ENCODE peak calls at places on chromosomes 6 and 20, in eight cellular contexts. H, W, U, R, B, X, K and Q are unnamed samples.

GRCh38 chr6:139131736-139132285 is 3.1 kb upstream of the HECA start:
- DNase-seq in H (no peak), W (no peak), U (no peak), R (no peak), B (no peak), X (no peak), K (no peak), Q (no peak)

GRCh38 chr20:41145821-41146620 is 8.7 kb downstream of the PLCG1 start:
- DNase-seq in H (no peak), W (no peak), U (peak), R (peak), B (peak), X (peak), K (no peak), Q (no peak)

GRCh38 chr20:34493646-34494045 is 22.6 kb upstream of the DYNLRB1 start:
- DNase-seq in H (no peak), W (no peak), U (no peak), R (no peak), B (no peak), X (no peak), K (no peak), Q (no peak)

GRCh38 chr6:113482771-113483170 is 374.4 kb upstream of the MARCKS start:
- DNase-seq in H (no peak), W (no peak), U (no peak), R (no peak), B (no peak), X (no peak), K (no peak), Q (no peak)

GRCh38 chr6:164247106-164247505 is 832.6 kb downstream of the QKI start:
- DNase-seq in H (no peak), W (no peak), U (no peak), R (no peak), B (no peak), X (no peak), K (no peak), Q (no peak)

GRCh38 chr6:134943567-134944111 is 6.3 kb downstream of the ALDH8A1 start:
- DNase-seq in H (peak), W (no peak), U (no peak), R (no peak), B (no peak), X (no peak), K (no peak), Q (no peak)

GRCh38 chr6:78505178-78505577 is 362.2 kb upstream of the IRAK1BP1 start:
- DNase-seq in H (no peak), W (no peak), U (no peak), R (no peak), B (no peak), X (no peak), K (no peak), Q (no peak)

GRCh38 chr6:47844881-47845280 is 63.0 kb downstream of the OPN5 start:
- DNase-seq in H (no peak), W (no peak), U (no peak), R (no peak), B (no peak), X (no peak), K (no peak), Q (no peak)

GRCh38 chr6:41524634-41525011 is 21.6 kb upstream of the FOXP4 start:
- DNase-seq in H (no peak), W (no peak), U (peak), R (no peak), B (no peak), X (no peak), K (no peak), Q (no peak)

GRCh38 chr6:29631860-29632731 is 887 bp downstream of the GABBR1 start:
- DNase-seq in H (peak), W (no peak), U (peak), R (peak), B (peak), X (peak), K (no peak), Q (peak)

GRCh38 chr6:169145476-169145875 is 108.2 kb downstream of the THBS2 start:
- DNase-seq in H (no peak), W (peak), U (no peak), R (no peak), B (no peak), X (no peak), K (peak), Q (no peak)

GRCh38 chr6:37287519-37288157 is 29.7 kb upstream of the TMEM217 start:
- DNase-seq in H (no peak), W (no peak), U (no peak), R (no peak), B (no peak), X (no peak), K (no peak), Q (no peak)

GRCh38 chr6:159378361-159378760 is 209.2 kb downstream of the FNDC1 start:
- DNase-seq in H (no peak), W (no peak), U (no peak), R (no peak), B (no peak), X (no peak), K (no peak), Q (no peak)

GRCh38 chr20:42938486-42939205 is 251.1 kb downstream of the PTPRT start:
- DNase-seq in H (no peak), W (no peak), U (no peak), R (no peak), B (no peak), X (no peak), K (no peak), Q (no peak)

DNA sequence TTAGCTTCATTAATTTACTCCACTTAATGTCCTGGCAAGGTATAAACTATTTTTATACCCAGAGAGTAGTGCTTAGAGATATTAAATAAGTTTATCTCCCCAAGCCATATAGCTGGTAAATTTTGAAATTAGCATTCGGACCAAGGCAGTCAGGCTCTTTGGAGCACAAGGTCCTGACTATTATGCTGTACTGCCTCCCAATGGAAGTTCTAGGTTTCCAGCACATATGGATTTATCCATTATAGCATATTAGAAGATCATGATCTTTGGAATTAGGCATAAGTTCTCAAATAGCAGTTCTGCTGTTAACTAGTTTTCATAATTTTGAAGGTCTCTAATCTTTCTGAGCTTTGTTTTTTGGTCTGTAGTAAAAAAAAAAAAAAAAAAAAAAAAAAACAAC is 835.3 kb upstream of the EPHA7 start:
- DNase-seq in H (no peak), W (no peak), U (no peak), R (no peak), B (no peak), X (no peak), K (no peak), Q (no peak)
- TF ChIP-seq CTCF in H (no peak), W (no peak), U (no peak), R (no peak), B (no peak), X (no peak), K (no peak), Q (no peak)

DNA sequence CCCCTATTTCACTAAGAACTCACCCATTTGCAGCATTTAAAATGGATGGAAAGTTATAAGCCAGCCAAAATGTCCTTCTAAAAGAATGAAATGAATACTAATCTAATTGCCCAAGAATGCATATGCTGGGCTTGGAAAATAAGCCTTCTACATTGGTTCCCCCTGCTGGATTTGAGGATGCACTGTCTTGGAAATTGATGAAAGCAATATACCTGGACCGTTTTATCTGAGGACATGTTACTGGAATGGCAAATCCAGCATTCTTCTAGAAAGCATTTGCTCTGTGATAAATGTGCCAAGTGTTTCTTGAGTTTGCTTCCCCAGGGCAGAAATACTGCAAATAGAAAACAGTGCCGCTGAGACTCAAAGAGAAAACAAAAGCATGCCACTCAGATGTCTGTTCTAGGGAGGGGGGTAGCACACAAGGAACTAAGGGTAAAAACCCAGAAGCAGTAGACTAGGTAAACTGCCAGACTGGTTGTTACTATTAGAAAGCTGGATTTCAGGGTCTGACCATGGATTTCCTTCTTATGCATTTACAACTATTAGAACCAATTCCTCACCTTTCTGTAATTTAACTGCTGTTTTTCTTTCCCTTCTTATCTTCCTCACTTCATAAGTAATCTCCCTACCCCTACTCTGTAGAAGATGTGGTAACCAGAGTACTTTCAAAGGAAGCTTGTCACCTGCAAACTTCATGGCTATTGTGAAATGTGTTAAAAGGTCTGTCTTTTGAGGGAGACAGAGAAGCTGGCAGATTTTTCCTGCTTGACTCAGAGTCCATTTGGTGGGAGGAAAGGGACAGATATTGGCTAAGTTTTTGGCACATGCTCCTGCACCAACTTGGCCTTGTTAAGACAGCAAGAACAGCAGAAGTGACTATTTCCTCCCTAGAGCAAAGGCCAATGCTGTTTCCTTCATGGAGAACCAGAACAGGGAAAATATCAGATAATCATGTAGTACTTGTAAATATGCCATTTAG is 642.6 kb downstream of the KIF16B start:
- DNase-seq in H (no peak), W (peak), U (no peak), R (no peak), B (peak), X (no peak), K (no peak), Q (no peak)
- TF ChIP-seq CTCF in H (no peak), W (peak), U (peak), R (peak), B (peak), X (peak), K (peak), Q (no peak)

DNA sequence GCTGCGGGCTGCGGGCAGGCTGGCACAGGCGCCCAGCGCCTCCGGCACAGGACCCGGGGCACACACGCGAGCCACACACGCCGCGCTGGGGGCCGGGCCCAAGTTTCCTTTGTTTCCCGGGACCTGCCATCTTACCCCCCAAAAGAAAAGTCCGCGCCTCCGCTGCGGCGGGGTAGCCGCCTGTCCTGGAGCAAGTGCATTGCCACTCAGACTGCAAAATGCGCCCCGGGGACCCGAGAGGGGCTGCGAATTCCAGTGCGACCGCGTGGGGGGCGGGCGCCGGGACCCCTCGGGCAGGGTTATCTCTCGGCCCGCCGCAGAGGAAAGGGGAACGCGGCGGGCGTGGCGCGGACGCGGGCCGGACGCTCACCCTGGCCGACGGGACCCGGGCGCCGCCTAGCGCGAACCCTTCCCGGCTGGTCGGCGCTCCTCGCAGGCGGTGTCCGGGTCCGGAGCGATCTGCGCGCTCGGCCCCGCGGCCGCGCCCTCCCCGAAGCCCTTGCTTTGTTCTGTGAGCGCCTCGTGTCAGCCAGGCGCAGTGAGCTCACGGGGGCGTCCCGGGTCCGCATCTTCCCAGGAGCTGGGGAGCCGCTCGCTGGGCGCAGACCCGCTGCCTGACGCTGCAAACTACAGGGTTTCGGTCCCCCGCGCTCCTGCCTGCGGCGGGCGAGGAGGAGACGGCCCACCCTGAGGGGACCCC is 620 bp upstream of the CD24 start:
- DNase-seq in H (peak), W (no peak), U (peak), R (peak), B (peak), X (peak), K (no peak), Q (no peak)
- TF ChIP-seq CTCF in H (no peak), W (no peak), U (peak), R (no peak), B (no peak), X (no peak), K (no peak), Q (no peak)

GRCh38 chr20:24448170-24448569 is 21.3 kb upstream of the SYNDIG1 start:
- DNase-seq in H (no peak), W (no peak), U (no peak), R (no peak), B (no peak), X (no peak), K (no peak), Q (no peak)
- TF ChIP-seq CTCF in H (no peak), W (no peak), U (no peak), R (no peak), B (no peak), X (no peak), K (no peak), Q (no peak)

GRCh38 chr20:46268131-46268611 is 40.1 kb downstream of the CDH22 start:
- DNase-seq in H (no peak), W (no peak), U (no peak), R (no peak), B (no peak), X (no peak), K (no peak), Q (no peak)
- TF ChIP-seq CTCF in H (no peak), W (no peak), U (no peak), R (no peak), B (no peak), X (no peak), K (no peak), Q (no peak)

GRCh38 chr6:166333172-166333995 is 9.0 kb downstream of the SFT2D1 start:
- DNase-seq in H (no peak), W (no peak), U (no peak), R (peak), B (no peak), X (no peak), K (no peak), Q (peak)

GRCh38 chr6:166334878-166335277 is 7.5 kb downstream of the SFT2D1 start:
- DNase-seq in H (no peak), W (no peak), U (no peak), R (no peak), B (no peak), X (no peak), K (no peak), Q (no peak)

GRCh38 chr6:166331503-166332133 is 10.7 kb downstream of the SFT2D1 start:
- DNase-seq in H (no peak), W (no peak), U (no peak), R (no peak), B (no peak), X (no peak), K (no peak), Q (no peak)

GRCh38 chr6:166335378-166336366 is 6.7 kb downstream of the SFT2D1 start:
- DNase-seq in H (no peak), W (no peak), U (no peak), R (no peak), B (no peak), X (no peak), K (no peak), Q (no peak)

GRCh38 chr6:166330612-166331011 is 11.7 kb downstream of the SFT2D1 start:
- DNase-seq in H (peak), W (no peak), U (no peak), R (peak), B (no peak), X (no peak), K (no peak), Q (no peak)
- TF ChIP-seq CTCF in H (no peak), W (no peak), U (peak), R (no peak), B (no peak), X (no peak), K (no peak), Q (no peak)

DNA sequence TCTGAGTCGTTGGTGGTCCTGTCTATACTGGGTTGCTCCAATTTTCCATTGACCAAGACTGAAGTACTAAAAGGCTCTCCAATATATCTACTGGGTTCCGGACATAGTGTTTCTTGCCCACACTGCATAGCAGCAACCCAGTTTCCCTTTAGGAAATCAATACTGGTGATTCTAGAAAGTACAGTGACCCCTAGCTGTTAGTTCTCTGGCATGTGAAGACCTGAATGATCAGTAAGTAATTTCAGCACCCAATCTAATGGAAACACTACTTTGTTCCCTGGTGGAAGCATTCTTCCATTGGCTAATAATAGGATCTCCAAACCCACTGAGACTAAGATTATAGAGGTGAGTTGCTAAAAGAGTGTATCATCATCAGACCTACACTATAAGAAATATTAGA is 40.8 kb upstream of the STMND1 start:
- DNase-seq in H (no peak), W (no peak), U (no peak), R (no peak), B (no peak), X (no peak), K (no peak), Q (no peak)
- TF ChIP-seq CTCF in H (no peak), W (no peak), U (no peak), R (no peak), B (no peak), X (no peak), K (no peak), Q (no peak)

DNA sequence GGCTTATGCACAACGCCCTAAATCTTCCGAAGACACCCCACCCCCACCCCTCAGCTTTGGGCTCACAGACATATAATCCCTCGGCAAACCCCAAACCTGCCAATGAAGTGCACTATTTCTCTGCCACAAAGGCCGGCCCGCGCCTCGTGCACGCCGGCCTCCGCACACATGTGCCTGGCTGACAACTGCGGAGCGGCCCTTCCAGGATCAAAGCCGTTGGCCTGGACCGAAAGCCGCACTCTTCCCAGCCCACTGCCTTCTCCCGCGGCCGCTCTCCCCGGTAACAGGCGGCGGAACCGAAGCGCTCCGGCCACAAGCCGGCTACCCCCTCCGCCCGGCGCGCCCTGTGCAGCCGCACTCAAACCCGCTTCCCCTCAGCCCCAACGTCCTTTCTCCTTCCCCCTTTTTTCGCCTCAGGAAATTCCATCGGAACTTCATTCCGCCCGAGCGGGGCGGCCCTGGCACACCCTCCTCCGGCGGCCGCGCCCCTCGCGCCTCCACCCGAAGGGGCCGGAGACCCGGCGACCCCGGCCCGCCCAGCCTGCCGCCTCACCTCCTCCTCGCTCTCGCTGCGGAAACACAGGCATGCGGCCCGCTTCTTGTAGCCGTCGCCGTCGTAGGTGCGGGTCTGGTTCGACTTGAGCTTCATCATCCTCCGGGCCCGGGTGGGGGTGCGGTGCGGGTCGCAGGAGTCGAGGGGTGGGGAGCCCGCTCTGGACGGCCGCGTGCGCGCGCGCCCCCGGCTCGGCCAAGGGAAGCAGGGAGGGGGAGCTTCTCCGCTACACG is 565 bp downstream of the NUDT3 start:
- DNase-seq in H (peak), W (no peak), U (peak), R (peak), B (peak), X (peak), K (no peak), Q (peak)
- TF ChIP-seq CTCF in H (no peak), W (no peak), U (no peak), R (no peak), B (no peak), X (no peak), K (no peak), Q (no peak)